ENCODE peak calls at places on chromosomes 6 and 20, in nine cellular contexts. C is CD8-positive, alpha-beta T cell; G is uterus; E is ovary; L is B cell; Y is BE2C; H is stomach; Z is progenitor cell of endocrine pancreas; B is GM06990. U is an unnamed sample.

GRCh38 chr20:19338380-19338779 is 125.9 kb downstream of the SLC24A3 start:
- DNase-seq in H (no peak), Y (no peak), C (no peak), Z (no peak), B (no peak), G (no peak), L (no peak), E (no peak), U (no peak)

GRCh38 chr20:49987015-49987867 is 4.5 kb downstream of the SNAI1 start:
- DNase-seq in Z (no peak), H (no peak), G (no peak), Y (no peak), B (no peak), L (no peak), C (no peak), E (no peak), U (no peak)

GRCh38 chr20:33275871-33276270 is 7.1 kb upstream of the BPIFB1 start:
- DNase-seq in G (no peak), L (no peak), Y (no peak), Z (no peak), C (no peak), E (no peak), H (no peak), B (no peak), U (no peak)

GRCh38 chr6:30060634-30060981 is 457 bp upstream of the POLR1H start:
- DNase-seq in B (peak), E (peak), G (no peak), C (no peak), H (no peak), L (peak), Z (no peak), Y (peak), U (no peak)

GRCh38 chr6:162478191-162478642 is 249.3 kb downstream of the PRKN start:
- DNase-seq in C (no peak), Z (no peak), H (no peak), L (no peak), E (no peak), B (no peak), G (no peak), Y (no peak), U (no peak)

GRCh38 chr6:90256698-90257485 is 39.8 kb downstream of the BACH2 start:
- DNase-seq in L (no peak), E (no peak), H (no peak), G (no peak), Y (no peak), C (no peak), Z (no peak), B (no peak), U (no peak)

GRCh38 chr6:14986370-14986769 is 259.5 kb upstream of the JARID2 start:
- DNase-seq in Y (no peak), B (no peak), Z (no peak), L (no peak), G (no peak), C (no peak), E (no peak), H (no peak), U (no peak)

GRCh38 chr6:137495652-137496391 is 1.6 kb upstream of the OLIG3 start:
- DNase-seq in Z (peak), L (peak), C (no peak), E (no peak), H (no peak), B (no peak), Y (no peak), G (no peak), U (peak)

GRCh38 chr6:158669145-158670035 is 19.5 kb downstream of the SYTL3 start:
- DNase-seq in Y (no peak), B (no peak), G (no peak), C (no peak), Z (no peak), H (no peak), E (no peak), L (no peak), U (no peak)

GRCh38 chr6:168050861-168051586 is 28.0 kb downstream of the FRMD1 start:
- DNase-seq in C (no peak), G (no peak), H (no peak), Z (no peak), Y (no peak), E (peak), L (no peak), B (no peak), U (no peak)

GRCh38 chr6:117502580-117502979 is 20.1 kb downstream of the DCBLD1 start:
- DNase-seq in G (no peak), L (no peak), E (no peak), H (no peak), Y (no peak), C (no peak), Z (no peak), B (no peak), U (no peak)

GRCh38 chr6:53044071-53044470 is 21.1 kb upstream of the FBXO9 start:
- DNase-seq in G (no peak), E (no peak), H (no peak), Z (no peak), Y (no peak), B (no peak), L (no peak), C (no peak), U (no peak)

GRCh38 chr6:116327803-116328527 is 42.8 kb upstream of the DSE start:
- DNase-seq in E (no peak), Z (no peak), H (no peak), L (no peak), C (no peak), B (no peak), G (no peak), Y (no peak), U (no peak)

GRCh38 chr6:80094017-80094416 is 12.5 kb upstream of the BCKDHB start:
- DNase-seq in H (no peak), G (no peak), L (peak), E (no peak), C (no peak), B (peak), Z (no peak), Y (no peak), U (no peak)

GRCh38 chr6:106315765-106316375 is 9.7 kb downstream of the ATG5 start:
- DNase-seq in E (no peak), B (no peak), Z (no peak), H (no peak), L (no peak), G (no peak), C (no peak), Y (no peak), U (no peak)

GRCh38 chr6:106309024-106309423 is 16.5 kb downstream of the ATG5 start:
- DNase-seq in C (no peak), H (no peak), G (no peak), Z (no peak), L (no peak), Y (no peak), E (no peak), B (no peak), U (no peak)

DNA sequence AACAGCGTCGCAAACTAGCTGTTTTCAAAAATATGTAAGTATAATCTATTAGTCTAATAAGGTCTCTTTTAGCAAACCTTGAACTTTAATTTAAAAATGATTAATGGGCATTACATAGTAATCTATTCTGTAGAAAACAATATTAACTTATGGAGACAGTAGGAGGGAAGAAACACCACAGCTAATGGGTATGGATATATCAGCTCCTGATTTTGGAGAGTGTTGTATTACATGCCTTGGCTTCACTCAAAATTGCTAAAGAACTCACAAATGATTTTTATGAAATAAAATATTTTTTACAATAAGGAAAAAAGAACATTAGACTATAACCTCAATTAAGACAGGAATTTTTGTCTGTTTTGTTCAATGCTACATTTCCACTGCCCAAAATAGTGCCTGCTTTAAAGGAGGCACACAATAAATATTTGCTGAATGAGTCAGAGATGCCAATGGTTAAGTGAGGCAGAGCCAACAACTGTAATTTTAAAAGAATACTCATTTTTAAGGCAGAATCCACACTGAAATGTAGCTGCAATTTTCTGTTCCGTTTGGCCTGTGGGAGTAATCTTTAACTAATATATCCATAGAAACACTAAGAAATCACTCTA is 15.7 kb downstream of the ATG5 start:
- DNase-seq in Y (no peak), B (no peak), H (no peak), Z (no peak), L (no peak), E (no peak), C (no peak), G (no peak), U (no peak)
- TF ChIP-seq CTCF in Y (no peak), B (no peak), H (no peak), Z (no peak), L (no peak), E (no peak), C (no peak), G (no peak), U (no peak)

DNA sequence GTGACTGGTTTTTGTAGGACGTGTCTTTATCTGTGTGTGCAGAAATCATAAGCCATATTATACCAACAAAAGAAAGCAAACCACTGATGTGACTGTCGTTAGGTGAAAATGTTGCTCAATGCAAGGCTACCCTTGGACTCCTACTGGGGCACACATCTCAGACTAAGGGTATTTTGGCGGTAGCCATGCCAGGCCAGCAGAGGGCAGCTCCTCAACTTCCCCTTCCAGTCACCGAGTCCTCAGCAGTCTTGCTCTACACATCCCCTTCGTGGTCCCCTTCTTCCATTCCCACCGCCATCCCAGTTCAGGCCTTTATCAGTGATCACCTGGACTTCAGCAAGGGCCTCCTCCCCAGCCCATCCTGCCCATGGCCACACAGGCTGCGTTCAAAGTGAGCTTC is 113.7 kb upstream of the GGTLC1 start:
- DNase-seq in E (no peak), H (no peak), Z (no peak), Y (no peak), C (no peak), L (peak), B (no peak), G (no peak), U (no peak)
- TF ChIP-seq CTCF in E (no peak), H (no peak), Z (peak), Y (peak), C (no peak), L (no peak), B (peak), G (no peak), U (peak)

DNA sequence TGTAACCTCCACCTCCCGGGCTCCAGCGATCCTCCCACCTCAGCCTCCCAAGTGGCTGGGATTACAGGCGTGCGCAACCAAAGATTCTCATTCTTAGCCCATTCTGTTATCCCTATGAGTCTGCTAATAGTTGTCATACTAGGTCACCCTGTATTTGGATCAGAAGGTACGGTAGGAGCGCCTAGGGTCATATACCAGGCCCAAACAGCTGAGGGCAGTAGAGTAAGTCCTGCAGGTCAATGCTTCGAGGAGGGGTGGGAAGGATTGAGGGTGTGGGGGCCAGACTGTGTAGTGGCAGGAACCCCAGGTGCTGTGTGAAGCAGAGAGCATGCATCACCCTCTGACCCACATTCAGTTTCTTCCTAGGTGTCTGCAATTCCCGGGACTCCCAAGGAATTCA is 22.7 kb upstream of the POU5F1 start:
- DNase-seq in Z (no peak), C (no peak), B (no peak), Y (no peak), G (no peak), H (peak), L (no peak), E (no peak), U (no peak)
- TF ChIP-seq CTCF in Z (no peak), C (no peak), B (no peak), Y (no peak), G (no peak), H (no peak), L (no peak), E (no peak), U (no peak)

GRCh38 chr6:18126116-18126515 is 3.6 kb upstream of the NHLRC1 start:
- DNase-seq in Y (peak), C (no peak), H (no peak), L (no peak), E (no peak), B (no peak), Z (no peak), G (no peak), U (no peak)

GRCh38 chr6:18122128-18123093 is at the start of gene NHLRC1:
- DNase-seq in B (peak), Y (peak), C (peak), H (peak), E (peak), Z (peak), G (peak), L (peak), U (peak)

GRCh38 chr6:18118330-18118729 is 4.1 kb downstream of the NHLRC1 start:
- DNase-seq in E (no peak), B (no peak), G (no peak), C (no peak), H (no peak), Z (no peak), L (no peak), Y (no peak), U (no peak)

GRCh38 chr6:18119236-18119635 is 3.2 kb downstream of the NHLRC1 start:
- DNase-seq in B (no peak), C (no peak), E (no peak), L (no peak), Z (no peak), H (no peak), G (no peak), Y (no peak), U (no peak)

GRCh38 chr6:18121580-18122127 is 823 bp downstream of the NHLRC1 start:
- DNase-seq in E (no peak), Z (no peak), C (peak), Y (no peak), B (peak), H (no peak), G (peak), L (peak), U (no peak)
- TF ChIP-seq CTCF in E (no peak), Z (no peak), C (no peak), Y (peak), B (peak), H (no peak), G (no peak), L (no peak), U (peak)

GRCh38 chr20:31440012-31440659 is at the start of gene DEFB123:
- DNase-seq in G (no peak), E (no peak), C (no peak), Z (no peak), H (no peak), L (no peak), Y (no peak), B (no peak), U (no peak)
- TF ChIP-seq CTCF in G (no peak), E (no peak), C (no peak), Z (no peak), H (no peak), L (no peak), Y (peak), B (peak), U (peak)

U was measured in GM13977.